ENCODE peak calls at places on chromosome 2, in nine cellular contexts. G, D, V, Q, E, W, H, T and Y are unnamed samples.
A peak's percentile ranks its signal among the peaks of the same experiment; 100 is the strongest.

GRCh38 chr2:176565641-176566323 is 296.5 kb downstream of the MTX2 start:
- DNase-seq in D (no peak), Q (no peak), W (no peak), T (no peak), G (peak; percentile 69), V (no peak), E (no peak), H (peak; percentile 5), Y (no peak)

GRCh38 chr2:149483004-149483605 is 104.5 kb downstream of the MMADHC start:
- DNase-seq in W (no peak), Q (no peak), G (no peak), D (no peak), E (no peak), H (no peak), V (no peak), T (no peak), Y (no peak)

GRCh38 chr2:120653871-120654270 is 81.8 kb upstream of the GLI2 start:
- DNase-seq in V (no peak), D (no peak), T (no peak), G (no peak), E (no peak), W (no peak), H (no peak), Q (no peak), Y (no peak)

GRCh38 chr2:238634701-238635402 is 208.1 kb downstream of the ASB1 start:
- DNase-seq in V (no peak), D (no peak), H (no peak), Q (no peak), E (no peak), W (no peak), T (no peak), G (no peak), Y (no peak)

GRCh38 chr2:217711236-217711635 is 291.6 kb downstream of the TNS1 start:
- DNase-seq in E (no peak), V (no peak), H (no peak), T (no peak), D (no peak), Q (peak; percentile 19), G (no peak), W (peak; percentile 61), Y (no peak)

GRCh38 chr2:12325806-12326205 is 390.9 kb upstream of the TRIB2 start:
- DNase-seq in T (peak; percentile 74), W (no peak), H (no peak), D (no peak), G (no peak), E (no peak), Q (peak; percentile 8), V (no peak), Y (no peak)

GRCh38 chr2:231615058-231615671 is 22.5 kb downstream of the TEX44 start:
- DNase-seq in W (no peak), D (no peak), E (peak; percentile 5), Q (no peak), H (no peak), V (no peak), G (no peak), T (no peak), Y (no peak)

GRCh38 chr2:42879913-42880737 is 87.7 kb upstream of the HAAO start:
- DNase-seq in H (no peak), D (no peak), Q (no peak), W (no peak), V (no peak), G (no peak), E (no peak), T (no peak), Y (no peak)

GRCh38 chr2:236568068-236568921 is 1.3 kb upstream of the ACKR3 start:
- DNase-seq in H (no peak), V (peak; percentile 39), D (peak; percentile 10), E (no peak), Q (no peak), G (no peak), T (no peak), W (no peak), Y (no peak)

GRCh38 chr2:7825591-7826312 is 856.1 kb upstream of the ID2 start:
- DNase-seq in T (no peak), D (no peak), E (peak; percentile 16), W (no peak), G (no peak), H (no peak), Q (peak; percentile 5), V (peak; percentile 68), Y (no peak)

GRCh38 chr2:128625421-128625820 is 306.8 kb upstream of the HS6ST1 start:
- DNase-seq in D (no peak), V (no peak), H (no peak), W (no peak), T (no peak), Q (no peak), E (no peak), G (no peak), Y (no peak)

GRCh38 chr2:206192157-206192556 is 32.5 kb downstream of the EEF1B2 start:
- DNase-seq in Q (no peak), H (no peak), W (no peak), G (no peak), V (no peak), D (no peak), E (no peak), T (no peak), Y (no peak)

GRCh38 chr2:53202063-53202462 is 565.5 kb upstream of the CHAC2 start:
- DNase-seq in E (no peak), H (peak; percentile 64), T (peak; percentile 15), W (peak; percentile 59), V (no peak), D (no peak), Q (peak; percentile 30), G (no peak), Y (no peak)

GRCh38 chr2:74831693-74832530 is 2.0 kb upstream of the HK2 start:
- DNase-seq in T (peak; percentile 41), V (no peak), W (no peak), H (peak; percentile 69), G (no peak), D (no peak), Q (no peak), E (no peak), Y (no peak)

GRCh38 chr2:39549718-39550464 is 112.8 kb upstream of the MAP4K3 start:
- DNase-seq in E (no peak), H (no peak), D (no peak), V (no peak), G (no peak), Q (no peak), W (no peak), T (no peak), Y (no peak)

GRCh38 chr2:227853204-227853629 is 18.2 kb upstream of the DAW1 start:
- DNase-seq in G (peak; percentile 64), Q (peak; percentile 56), T (no peak), E (no peak), H (peak; percentile 25), D (no peak), V (no peak), W (peak; percentile 77), Y (no peak)

GRCh38 chr2:201466050-201466660 is 14.6 kb downstream of the STRADB start:
- DNase-seq in Q (peak; percentile 35), E (no peak), V (no peak), H (peak; percentile 87), G (no peak), W (no peak), D (no peak), T (peak; percentile 12), Y (no peak)

GRCh38 chr2:64797881-64798590 is 144.3 kb upstream of the SERTAD2 start:
- DNase-seq in T (peak; percentile 44), D (no peak), H (peak; percentile 30), Q (no peak), V (no peak), W (peak; percentile 41), E (no peak), G (peak; percentile 36), Y (no peak)

GRCh38 chr2:192139813-192140212 is 54.9 kb downstream of the TMEFF2 start:
- DNase-seq in W (no peak), G (no peak), Q (no peak), V (no peak), E (no peak), H (no peak), D (no peak), T (no peak), Y (no peak)

GRCh38 chr2:153873062-153874048 is 1.6 kb downstream of the GALNT13 start:
- DNase-seq in V (no peak), G (peak; percentile 19), D (no peak), W (no peak), T (no peak), E (no peak), Q (no peak), H (no peak), Y (peak; percentile 30)

GRCh38 chr2:201697899-201698298 is 545 bp downstream of the MPP4 start:
- DNase-seq in H (peak; percentile 88), Q (peak; percentile 51), T (peak; percentile 42), W (peak; percentile 59), E (no peak), D (no peak), V (no peak), G (no peak), Y (no peak)

GRCh38 chr2:180352620-180353019 is 345.5 kb upstream of the CWC22 start:
- DNase-seq in T (no peak), V (no peak), H (no peak), W (no peak), Q (no peak), E (no peak), G (no peak), D (no peak), Y (no peak)

GRCh38 chr2:64325852-64326577 is 127.9 kb upstream of the LGALSL start:
- DNase-seq in Q (no peak), D (no peak), T (no peak), G (no peak), H (no peak), V (peak; percentile 60), W (no peak), E (peak; percentile 32), Y (no peak)

GRCh38 chr2:223526106-223526505 is 76.1 kb downstream of the SCG2 start:
- DNase-seq in V (no peak), G (no peak), H (no peak), E (no peak), Q (no peak), W (no peak), T (no peak), D (no peak), Y (no peak)

GRCh38 chr2:174522553-174522952 is 35.7 kb upstream of the GPR155 start:
- DNase-seq in G (no peak), T (no peak), E (no peak), H (peak; percentile 7), D (no peak), V (no peak), W (no peak), Q (no peak), Y (no peak)

GRCh38 chr2:19226871-19227270 is 131.6 kb downstream of the OSR1 start:
- DNase-seq in Q (no peak), T (no peak), H (no peak), E (no peak), V (no peak), G (no peak), D (no peak), W (no peak), Y (no peak)

GRCh38 chr2:27306657-27307544 is 1.3 kb downstream of the UCN start:
- DNase-seq in G (no peak), Q (no peak), V (peak; percentile 36), W (no peak), H (no peak), D (no peak), T (peak; percentile 57), E (no peak), Y (no peak)

GRCh38 chr2:65031341-65032015 is 24.7 kb upstream of the CEP68 start:
- DNase-seq in H (no peak), E (no peak), G (no peak), Q (no peak), T (peak; percentile 61), D (no peak), V (no peak), W (no peak), Y (no peak)

GRCh38 chr2:220708366-220708765 is 863.7 kb downstream of the EPHA4 start:
- DNase-seq in H (no peak), G (no peak), W (no peak), Q (peak; percentile 19), T (no peak), D (no peak), E (no peak), V (no peak), Y (peak; percentile 23)